ENCODE peak calls at places on chromosomes 11 and 22, in six cellular contexts. K is neural progenitor cell, W is endodermal cell, H is AG10803, C is body of pancreas, U is astrocyte. P is an unnamed sample.

GRCh38 chr11:66080055-66080817 is 10.2 kb downstream of the PACS1 start:
- DNase-seq in U (peak), K (no peak), H (peak), C (peak), W (no peak), P (no peak)

GRCh38 chr22:42720263-42721044 is at the start of gene A4GALT:
- DNase-seq in K (peak), H (no peak), C (no peak), U (no peak), W (peak), P (peak)

GRCh38 chr11:109967121-109967520 is 126.1 kb upstream of the ZC3H12C start:
- DNase-seq in C (no peak), K (no peak), U (no peak), H (no peak), W (no peak), P (no peak)

GRCh38 chr22:46351767-46352166 is 16.3 kb downstream of the TRMU start:
- DNase-seq in K (no peak), U (no peak), W (no peak), H (no peak), C (no peak), P (no peak)

GRCh38 chr11:72984448-72985077 is 157.6 kb downstream of the FCHSD2 start:
- DNase-seq in W (no peak), U (no peak), H (no peak), C (no peak), K (peak), P (no peak)

GRCh38 chr11:113034591-113034990 is 73.4 kb downstream of the NCAM1 start:
- DNase-seq in W (no peak), H (peak), K (no peak), U (peak), C (no peak), P (no peak)

GRCh38 chr11:126339866-126340434 is 15.5 kb upstream of the ST3GAL4 start:
- DNase-seq in K (peak), W (no peak), U (peak), C (no peak), H (peak), P (no peak)

GRCh38 chr11:45805305-45806071 is 539 bp downstream of the SLC35C1 start:
- DNase-seq in K (peak), C (peak), H (peak), U (peak), W (peak), P (no peak)

GRCh38 chr11:848988-849824 is 6.6 kb downstream of the TSPAN4 start:
- DNase-seq in C (no peak), K (peak), W (peak), U (no peak), H (no peak), P (peak)

GRCh38 chr11:104853276-104853675 is 45.0 kb downstream of the CASP12 start:
- DNase-seq in W (no peak), H (no peak), C (no peak), U (no peak), K (no peak), P (peak)

GRCh38 chr22:33565580-33565995 is 354.7 kb downstream of the LARGE1 start:
- DNase-seq in W (no peak), C (no peak), U (no peak), H (no peak), K (no peak), P (no peak)

GRCh38 chr22:45163074-45163416 is 680 bp upstream of the NUP50 start:
- DNase-seq in U (peak), W (no peak), H (peak), C (peak), K (peak), P (peak)

GRCh38 chr22:26671317-26672059 is 14.1 kb downstream of the MIAT start:
- DNase-seq in C (peak), W (no peak), K (no peak), U (no peak), H (no peak), P (no peak)

GRCh38 chr11:16785520-16786128 is 47.2 kb downstream of the C11orf58 start:
- DNase-seq in H (peak), C (peak), K (peak), U (peak), W (peak), P (peak)

GRCh38 chr22:18055619-18056160 is 22.1 kb upstream of the PEX26 start:
- DNase-seq in K (no peak), W (no peak), U (no peak), H (no peak), C (no peak), P (no peak)

GRCh38 chr11:3109921-3110706 is 52.9 kb upstream of the CARS1 start:
- DNase-seq in K (peak), C (peak), U (no peak), W (peak), H (peak), P (peak)

GRCh38 chr11:44171518-44171917 is 76.0 kb downstream of the EXT2 start:
- DNase-seq in H (no peak), C (no peak), K (no peak), U (peak), W (no peak), P (peak)

GRCh38 chr11:46127150-46127638 is 5.9 kb upstream of the PHF21A start:
- DNase-seq in W (no peak), K (peak), H (peak), C (no peak), U (peak), P (peak)

GRCh38 chr22:29129644-29130201 is 56.9 kb downstream of the KREMEN1 start:
- DNase-seq in U (no peak), W (no peak), C (no peak), H (no peak), K (no peak), P (no peak)

GRCh38 chr11:24406980-24407379 is 89.9 kb upstream of the LUZP2 start:
- DNase-seq in K (no peak), U (no peak), W (no peak), C (no peak), H (no peak), P (no peak)

GRCh38 chr22:42743501-42743991 is 22.9 kb upstream of the A4GALT start:
- DNase-seq in U (no peak), C (peak), W (no peak), K (peak), H (peak), P (no peak)

GRCh38 chr22:39514373-39514973 is 5.9 kb upstream of the ATF4 start:
- DNase-seq in U (no peak), K (peak), H (peak), C (peak), W (peak), P (peak)

GRCh38 chr11:64040684-64041267 is 5.0 kb downstream of the FLRT1 start:
- DNase-seq in U (no peak), C (peak), W (peak), K (peak), H (no peak), P (peak)

GRCh38 chr11:20669833-20670684 is 673 bp downstream of the NELL1 start:
- DNase-seq in W (peak), H (no peak), C (no peak), U (no peak), K (peak), P (peak)

DNA sequence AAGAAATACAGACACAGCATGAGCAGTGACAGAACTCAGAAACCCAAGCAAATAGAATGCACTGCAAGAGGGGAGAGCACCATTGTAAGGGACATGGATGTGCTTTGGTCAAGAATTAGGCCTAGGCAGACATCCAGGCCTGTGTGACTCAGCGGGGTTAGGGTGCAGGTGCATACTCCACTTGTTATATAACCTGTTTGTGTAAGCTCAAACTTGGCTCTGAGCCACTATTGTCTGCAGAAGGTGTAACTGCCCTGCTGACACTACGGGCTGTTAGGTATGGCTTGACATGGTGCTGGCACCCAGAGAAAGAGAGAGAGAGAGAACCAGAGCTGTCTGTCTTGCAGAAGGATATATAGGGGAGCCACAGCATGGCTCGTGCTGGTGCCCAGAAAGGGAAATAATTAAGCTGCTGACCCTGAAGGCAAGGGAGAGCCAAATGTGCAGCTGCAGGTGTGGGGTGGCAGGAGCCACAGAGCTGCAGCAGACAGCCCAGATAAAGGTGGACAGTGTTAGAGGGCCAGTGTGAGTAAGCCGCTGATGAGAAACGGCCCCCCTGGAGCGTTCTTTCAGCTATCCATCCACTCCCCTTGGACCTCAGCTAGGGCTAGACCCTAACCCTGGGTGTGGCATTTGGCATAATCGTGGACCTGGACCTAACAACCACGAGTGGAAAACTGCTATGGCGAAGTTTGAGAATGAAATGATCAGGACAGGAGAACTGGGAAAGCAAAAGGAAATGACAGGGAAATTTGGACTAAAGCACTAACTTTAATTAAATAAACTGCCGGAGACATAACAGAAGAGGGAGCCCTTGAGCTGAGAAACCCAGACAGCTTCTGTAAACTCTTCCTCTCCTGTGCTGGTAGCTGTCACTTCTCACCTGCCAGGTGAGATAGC is 253.0 kb upstream of the CCDC179 start:
- DNase-seq in U (peak), C (peak), H (peak), W (peak), K (peak), P (peak)
- TF ChIP-seq CTCF in U (peak), C (peak), H (peak), W (peak), K (peak), P (peak)

GRCh38 chr11:67276821-67277230 is 10.6 kb downstream of the GRK2 start:
- DNase-seq in C (no peak), H (peak), W (peak), K (peak), U (no peak), P (no peak)
- TF ChIP-seq CTCF in C (no peak), H (peak), W (peak), K (peak), U (peak), P (no peak)

GRCh38 chr11:118873804-118874203 is 9.9 kb upstream of the CXCR5 start:
- DNase-seq in W (no peak), C (no peak), U (no peak), H (no peak), K (no peak), P (peak)

GRCh38 chr11:118868659-118869058 is 15.0 kb upstream of the CXCR5 start:
- DNase-seq in C (peak), K (no peak), W (no peak), H (no peak), U (no peak), P (no peak)

GRCh38 chr11:118872403-118872821 is 11.3 kb upstream of the CXCR5 start:
- DNase-seq in H (no peak), C (no peak), U (no peak), K (no peak), W (no peak), P (no peak)

GRCh38 chr11:118876261-118876660 is 7.4 kb upstream of the CXCR5 start:
- DNase-seq in H (no peak), K (no peak), C (no peak), W (no peak), U (no peak), P (no peak)

DNA sequence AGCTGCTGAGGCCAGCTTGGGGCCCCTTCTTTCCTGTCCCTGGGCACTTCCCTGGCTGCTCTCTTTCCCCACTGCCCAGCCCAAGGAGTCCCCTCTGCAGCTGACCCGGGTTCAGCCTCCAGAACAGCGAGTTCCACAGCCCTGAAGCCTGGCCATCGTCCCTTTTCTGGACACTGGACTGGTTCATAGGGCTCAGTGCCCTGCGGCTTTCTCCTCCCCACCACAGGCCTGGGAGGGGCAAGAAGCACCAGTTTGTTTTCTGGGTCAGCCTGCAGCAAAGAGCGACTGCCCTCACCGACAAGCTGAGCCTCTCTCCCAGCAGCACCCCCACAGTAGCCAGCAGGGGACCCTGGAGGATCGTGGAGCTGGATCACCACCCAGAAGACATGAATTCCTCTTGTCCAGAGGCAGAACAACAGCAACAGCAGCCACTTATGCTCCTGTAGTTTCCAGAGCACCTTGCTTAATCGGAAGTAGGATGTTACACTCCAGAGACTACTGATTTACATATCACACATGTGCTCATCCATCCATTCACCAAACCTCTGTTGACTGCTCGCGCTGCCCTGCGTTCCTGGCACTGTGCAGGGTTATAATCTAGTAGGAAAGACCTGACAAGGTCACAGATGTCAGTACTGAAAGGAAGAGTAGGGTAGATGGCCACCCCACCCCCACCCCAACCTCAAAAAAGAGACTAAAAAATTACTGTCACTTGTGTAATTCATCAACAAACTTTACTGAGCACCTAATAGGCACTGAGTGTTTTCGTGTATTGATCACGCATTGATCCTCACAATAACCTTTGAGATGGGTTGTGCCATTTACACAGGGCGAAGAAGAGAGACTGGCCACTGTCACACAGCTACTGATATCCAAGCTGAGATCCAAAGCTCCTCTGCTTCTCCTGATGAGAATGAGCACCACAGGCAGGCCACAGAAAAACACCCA is 13.0 kb upstream of the CXCR5 start:
- DNase-seq in K (peak), W (peak), C (peak), H (peak), U (no peak), P (peak)
- TF ChIP-seq CTCF in K (no peak), W (no peak), C (no peak), H (peak), U (no peak), P (no peak)

DNA sequence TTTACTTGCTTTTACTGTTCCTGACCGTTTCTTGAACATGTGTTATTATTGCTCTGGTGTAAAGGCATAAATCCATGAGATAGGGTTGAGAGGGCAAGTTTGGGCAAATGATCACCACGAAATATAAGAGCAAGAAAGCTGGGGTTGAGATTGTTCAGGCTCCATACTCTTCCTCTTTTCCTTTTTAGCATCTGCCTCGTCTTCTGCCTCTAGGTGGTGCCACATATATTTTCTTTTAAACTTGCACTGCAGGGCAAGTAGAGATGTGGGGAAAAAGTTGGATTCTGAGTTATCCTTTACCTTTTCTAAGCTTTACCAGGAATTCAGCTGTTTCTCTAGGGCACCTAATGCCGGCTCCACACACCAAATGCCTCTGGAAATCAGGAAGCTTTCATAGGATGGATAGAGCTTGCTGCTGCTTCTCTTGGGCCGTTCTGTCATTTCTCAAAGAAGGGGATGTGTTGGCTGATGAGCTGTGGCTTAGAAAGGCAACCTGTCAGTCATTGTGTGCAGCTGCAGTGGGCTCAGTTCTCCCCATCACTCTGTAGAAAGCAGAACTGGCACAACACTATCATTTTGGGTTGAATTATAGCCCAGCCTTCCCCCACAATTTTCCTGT is 98.2 kb downstream of the LDLRAD3 start:
- DNase-seq in K (no peak), W (no peak), C (no peak), U (no peak), H (peak), P (no peak)
- TF ChIP-seq CTCF in K (peak), W (peak), C (no peak), U (peak), H (peak), P (peak)

P was measured in SK-N-SH.